ENCODE peak calls at places on chromosome 11, in nine cellular contexts. Z is AG04450; L is AG09309; O is stimulated activated CD8-positive, alpha-beta memory T cell treated with anti-CD3 and anti-CD28 coated beads, Interleukin-4, amount 100 ng/mL, for 24 hours; D is NCI-H1930; F is CD4-positive, CD25-positive, alpha-beta regulatory T cell; V is M059J; E is C1 segment of cervical spinal cord; R is Panc1. S is an unnamed sample.

GRCh38 chr11:34624069-34624468 is 3.2 kb downstream of the EHF start:
- DNase-seq in Z (no peak), L (no peak), O (peak; percentile 9), D (no peak), F (no peak), V (no peak), E (no peak), R (no peak), S (no peak)

GRCh38 chr11:61923166-61924015 is 6.0 kb upstream of the RAB3IL1 start:
- DNase-seq in Z (peak; percentile 34), L (no peak), O (no peak), D (no peak), F (no peak), V (no peak), E (no peak), R (no peak), S (no peak)

GRCh38 chr11:7353100-7353499 is 101.4 kb downstream of the SYT9 start:
- DNase-seq in Z (no peak), L (no peak), O (no peak), D (no peak), F (peak; percentile 43), V (peak; percentile 56), E (no peak), R (peak; percentile 32), S (peak; percentile 25)

GRCh38 chr11:70550456-70551195 is 152.3 kb downstream of the CTTN start:
- DNase-seq in Z (no peak), L (no peak), O (no peak), D (no peak), F (no peak), V (no peak), E (no peak), R (no peak), S (no peak)

GRCh38 chr11:46039990-46040389 is 81.3 kb downstream of the PHF21A start:
- DNase-seq in Z (no peak), L (peak; percentile 49), O (no peak), D (no peak), F (no peak), V (peak; percentile 40), E (no peak), R (no peak), S (no peak)

GRCh38 chr11:33500865-33501479 is 199.7 kb downstream of the C11orf91 start:
- DNase-seq in Z (no peak), L (no peak), O (no peak), D (no peak), F (no peak), V (peak; percentile 67), E (no peak), R (no peak), S (no peak)

GRCh38 chr11:74018331-74019005 is 9.6 kb upstream of the UCP3 start:
- DNase-seq in Z (peak; percentile 59), L (peak; percentile 59), O (no peak), D (no peak), F (no peak), V (peak; percentile 90), E (peak; percentile 40), R (no peak), S (no peak)

GRCh38 chr11:115916596-115916995 is 412.4 kb upstream of the CADM1 start:
- DNase-seq in Z (no peak), L (no peak), O (no peak), D (no peak), F (no peak), V (peak; percentile 49), E (no peak), R (no peak), S (no peak)

GRCh38 chr11:10456519-10456918 is 1.5 kb downstream of the AMPD3 start:
- DNase-seq in Z (no peak), L (no peak), O (no peak), D (no peak), F (peak; percentile 38), V (no peak), E (no peak), R (no peak), S (no peak)

GRCh38 chr11:17734418-17734911 is at the start of gene KCNC1:
- DNase-seq in Z (no peak), L (no peak), O (no peak), D (peak; percentile 81), F (no peak), V (peak; percentile 38), E (no peak), R (no peak), S (no peak)

GRCh38 chr11:34501500-34501899 is 12.1 kb downstream of the ELF5 start:
- DNase-seq in Z (peak; percentile 73), L (peak; percentile 73), O (no peak), D (no peak), F (no peak), V (peak; percentile 97), E (no peak), R (no peak), S (no peak)

GRCh38 chr11:119340335-119341221 is at the start of gene C1QTNF5:
- DNase-seq in Z (no peak), L (no peak), O (no peak), D (no peak), F (no peak), V (peak; percentile 61), E (peak; percentile 70), R (no peak), S (no peak)

GRCh38 chr11:94801866-94802460 is 33.8 kb downstream of the AMOTL1 start:
- DNase-seq in Z (no peak), L (no peak), O (no peak), D (no peak), F (no peak), V (no peak), E (no peak), R (no peak), S (no peak)

GRCh38 chr11:36012410-36012809 is 68.5 kb downstream of the LDLRAD3 start:
- DNase-seq in Z (no peak), L (no peak), O (no peak), D (no peak), F (no peak), V (peak; percentile 42), E (no peak), R (no peak), S (no peak)

GRCh38 chr11:95544095-95544795 is 245.3 kb downstream of the FAM76B start:
- DNase-seq in Z (no peak), L (no peak), O (no peak), D (no peak), F (no peak), V (no peak), E (no peak), R (no peak), S (no peak)